ENCODE peak calls at places on chromosomes 13 and 19, in eight cellular contexts. One of them, this sample, is unnamed.

GRCh38 chr13:100715604-100716003 is 41.0 kb upstream of the TMTC4 start:
- DNase-seq in adrenal gland: no peak
- DNase-seq in AG09319: no peak
- DNase-seq in heart right ventricle: no peak
- DNase-seq in B cell: no peak
- DNase-seq in testis: no peak
- DNase-seq in BJ: no peak
- DNase-seq in lower lobe of right lung: no peak
- DNase-seq in this sample: no peak

GRCh38 chr13:112859817-112860190 is 109.2 kb upstream of the MCF2L start:
- DNase-seq in heart right ventricle: no peak
- DNase-seq in adrenal gland: peak
- DNase-seq in AG09319: no peak
- DNase-seq in BJ: no peak
- DNase-seq in B cell: peak
- DNase-seq in testis: no peak
- DNase-seq in lower lobe of right lung: no peak
- DNase-seq in this sample: no peak

GRCh38 chr13:58343081-58343480 is 711.5 kb downstream of the PCDH17 start:
- DNase-seq in BJ: no peak
- DNase-seq in heart right ventricle: no peak
- DNase-seq in adrenal gland: no peak
- DNase-seq in B cell: no peak
- DNase-seq in testis: no peak
- DNase-seq in AG09319: no peak
- DNase-seq in lower lobe of right lung: no peak
- DNase-seq in this sample: no peak

GRCh38 chr19:56152644-56153043 is 11.6 kb downstream of the ZNF444 start:
- DNase-seq in testis: no peak
- DNase-seq in heart right ventricle: no peak
- DNase-seq in AG09319: no peak
- DNase-seq in B cell: no peak
- DNase-seq in BJ: no peak
- DNase-seq in adrenal gland: no peak
- DNase-seq in lower lobe of right lung: no peak
- DNase-seq in this sample: no peak

GRCh38 chr13:112664501-112665203 is 25.2 kb upstream of the ATP11A start:
- DNase-seq in lower lobe of right lung: peak
- DNase-seq in heart right ventricle: no peak
- DNase-seq in BJ: no peak
- DNase-seq in adrenal gland: no peak
- DNase-seq in AG09319: no peak
- DNase-seq in B cell: no peak
- DNase-seq in testis: no peak
- DNase-seq in this sample: no peak

GRCh38 chr19:34832581-34833112 is 59.6 kb upstream of the ZNF599 start:
- DNase-seq in testis: peak
- DNase-seq in lower lobe of right lung: no peak
- DNase-seq in heart right ventricle: no peak
- DNase-seq in AG09319: no peak
- DNase-seq in B cell: no peak
- DNase-seq in adrenal gland: no peak
- DNase-seq in BJ: no peak
- DNase-seq in this sample: no peak

GRCh38 chr13:76164290-76164689 is 528.2 kb downstream of the LMO7 start:
- DNase-seq in B cell: no peak
- DNase-seq in AG09319: no peak
- DNase-seq in adrenal gland: no peak
- DNase-seq in BJ: no peak
- DNase-seq in lower lobe of right lung: no peak
- DNase-seq in testis: peak
- DNase-seq in heart right ventricle: no peak
- DNase-seq in this sample: no peak

GRCh38 chr19:18899624-18900560 is 3.9 kb upstream of the CERS1 start:
- DNase-seq in testis: no peak
- DNase-seq in lower lobe of right lung: no peak
- DNase-seq in heart right ventricle: no peak
- DNase-seq in BJ: no peak
- DNase-seq in B cell: no peak
- DNase-seq in AG09319: no peak
- DNase-seq in adrenal gland: no peak
- DNase-seq in this sample: no peak

GRCh38 chr19:35959040-35959967 is 23.1 kb downstream of the LRFN3 start:
- DNase-seq in testis: peak
- DNase-seq in B cell: peak
- DNase-seq in AG09319: no peak
- DNase-seq in lower lobe of right lung: peak
- DNase-seq in BJ: no peak
- DNase-seq in heart right ventricle: no peak
- DNase-seq in adrenal gland: peak
- DNase-seq in this sample: peak

GRCh38 chr13:104074326-104074725 is 1008.1 kb upstream of the SLC10A2 start:
- DNase-seq in lower lobe of right lung: no peak
- DNase-seq in AG09319: no peak
- DNase-seq in testis: no peak
- DNase-seq in heart right ventricle: no peak
- DNase-seq in B cell: no peak
- DNase-seq in BJ: no peak
- DNase-seq in adrenal gland: no peak
- DNase-seq in this sample: no peak

GRCh38 chr13:91739751-91740150 is 341.3 kb downstream of the GPC5 start:
- DNase-seq in B cell: no peak
- DNase-seq in heart right ventricle: no peak
- DNase-seq in BJ: no peak
- DNase-seq in testis: no peak
- DNase-seq in adrenal gland: no peak
- DNase-seq in lower lobe of right lung: no peak
- DNase-seq in AG09319: no peak
- DNase-seq in this sample: no peak

GRCh38 chr13:48857576-48857975 is 118.1 kb upstream of the FNDC3A start:
- DNase-seq in BJ: no peak
- DNase-seq in lower lobe of right lung: no peak
- DNase-seq in adrenal gland: no peak
- DNase-seq in testis: no peak
- DNase-seq in heart right ventricle: no peak
- DNase-seq in B cell: no peak
- DNase-seq in AG09319: no peak
- DNase-seq in this sample: no peak

GRCh38 chr13:29748097-29748496 is 102.3 kb downstream of the UBL3 start:
- DNase-seq in BJ: no peak
- DNase-seq in testis: no peak
- DNase-seq in B cell: no peak
- DNase-seq in heart right ventricle: no peak
- DNase-seq in lower lobe of right lung: no peak
- DNase-seq in adrenal gland: no peak
- DNase-seq in AG09319: no peak
- DNase-seq in this sample: no peak

GRCh38 chr19:46081928-46082727 is 41.3 kb upstream of the IGFL4 start:
- DNase-seq in testis: no peak
- DNase-seq in adrenal gland: peak
- DNase-seq in lower lobe of right lung: no peak
- DNase-seq in heart right ventricle: no peak
- DNase-seq in AG09319: no peak
- DNase-seq in BJ: no peak
- DNase-seq in B cell: no peak
- DNase-seq in this sample: no peak

GRCh38 chr13:49649244-49649962 is 21.1 kb downstream of the ARL11 start:
- DNase-seq in adrenal gland: no peak
- DNase-seq in AG09319: no peak
- DNase-seq in B cell: no peak
- DNase-seq in lower lobe of right lung: no peak
- DNase-seq in heart right ventricle: no peak
- DNase-seq in testis: no peak
- DNase-seq in BJ: no peak
- DNase-seq in this sample: no peak

GRCh38 chr19:55178781-55179569 is 1.1 kb downstream of the SYT5 start:
- DNase-seq in BJ: no peak
- DNase-seq in adrenal gland: peak
- DNase-seq in lower lobe of right lung: peak
- DNase-seq in AG09319: no peak
- DNase-seq in testis: peak
- DNase-seq in heart right ventricle: peak
- DNase-seq in B cell: peak
- DNase-seq in this sample: peak

GRCh38 chr13:106302011-106302410 is 233.5 kb downstream of the EFNB2 start:
- DNase-seq in BJ: no peak
- DNase-seq in adrenal gland: no peak
- DNase-seq in heart right ventricle: no peak
- DNase-seq in lower lobe of right lung: no peak
- DNase-seq in B cell: no peak
- DNase-seq in AG09319: no peak
- DNase-seq in testis: no peak
- DNase-seq in this sample: no peak

GRCh38 chr13:23679214-23679613 is 109.0 kb downstream of the TNFRSF19 start:
- DNase-seq in adrenal gland: no peak
- DNase-seq in heart right ventricle: no peak
- DNase-seq in B cell: no peak
- DNase-seq in testis: no peak
- DNase-seq in lower lobe of right lung: no peak
- DNase-seq in BJ: no peak
- DNase-seq in AG09319: peak
- DNase-seq in this sample: no peak

GRCh38 chr19:46466536-46467199 is 4.7 kb downstream of the PNMA8A start:
- DNase-seq in lower lobe of right lung: no peak
- DNase-seq in B cell: no peak
- DNase-seq in BJ: peak
- DNase-seq in AG09319: no peak
- DNase-seq in testis: no peak
- DNase-seq in adrenal gland: peak
- DNase-seq in heart right ventricle: no peak
- DNase-seq in this sample: no peak

GRCh38 chr19:48896191-48896720 is 2.3 kb downstream of the TULP2 start:
- DNase-seq in AG09319: no peak
- DNase-seq in adrenal gland: peak
- DNase-seq in BJ: no peak
- DNase-seq in B cell: peak
- DNase-seq in heart right ventricle: peak
- DNase-seq in testis: peak
- DNase-seq in lower lobe of right lung: peak
- DNase-seq in this sample: no peak

GRCh38 chr19:621819-622218 is 11.5 kb downstream of the POLRMT start:
- DNase-seq in AG09319: no peak
- DNase-seq in heart right ventricle: no peak
- DNase-seq in B cell: no peak
- DNase-seq in lower lobe of right lung: no peak
- DNase-seq in testis: no peak
- DNase-seq in adrenal gland: no peak
- DNase-seq in BJ: no peak
- DNase-seq in this sample: no peak

GRCh38 chr13:113806104-113806471 is 47.1 kb downstream of the TMEM255B start:
- DNase-seq in adrenal gland: no peak
- DNase-seq in heart right ventricle: no peak
- DNase-seq in BJ: no peak
- DNase-seq in testis: no peak
- DNase-seq in lower lobe of right lung: no peak
- DNase-seq in AG09319: no peak
- DNase-seq in B cell: no peak
- DNase-seq in this sample: no peak

GRCh38 chr19:51593138-51593890 is 22.2 kb downstream of the ZNF175 start:
- DNase-seq in BJ: no peak
- DNase-seq in testis: no peak
- DNase-seq in AG09319: no peak
- DNase-seq in B cell: no peak
- DNase-seq in lower lobe of right lung: no peak
- DNase-seq in adrenal gland: no peak
- DNase-seq in heart right ventricle: no peak
- DNase-seq in this sample: no peak

GRCh38 chr19:2269244-2270156 is 12.5 kb downstream of the PEAK3 start:
- DNase-seq in B cell: peak
- DNase-seq in AG09319: peak
- DNase-seq in testis: peak
- DNase-seq in BJ: peak
- DNase-seq in heart right ventricle: peak
- DNase-seq in adrenal gland: peak
- DNase-seq in lower lobe of right lung: peak
- DNase-seq in this sample: peak
- TF ChIP-seq CTCF in B cell: no peak
- TF ChIP-seq CTCF in AG09319: no peak
- TF ChIP-seq CTCF in testis: peak
- TF ChIP-seq CTCF in BJ: no peak
- TF ChIP-seq CTCF in heart right ventricle: no peak
- TF ChIP-seq CTCF in adrenal gland: peak
- TF ChIP-seq CTCF in lower lobe of right lung: peak
- TF ChIP-seq CTCF in this sample: no peak

GRCh38 chr19:32138416-32138815 is 207.0 kb upstream of the ZNF507 start:
- DNase-seq in AG09319: no peak
- DNase-seq in heart right ventricle: no peak
- DNase-seq in B cell: no peak
- DNase-seq in testis: no peak
- DNase-seq in adrenal gland: peak
- DNase-seq in lower lobe of right lung: no peak
- DNase-seq in BJ: no peak
- DNase-seq in this sample: no peak
- TF ChIP-seq CTCF in AG09319: no peak
- TF ChIP-seq CTCF in heart right ventricle: no peak
- TF ChIP-seq CTCF in B cell: no peak
- TF ChIP-seq CTCF in testis: no peak
- TF ChIP-seq CTCF in adrenal gland: no peak
- TF ChIP-seq CTCF in lower lobe of right lung: no peak
- TF ChIP-seq CTCF in BJ: no peak
- TF ChIP-seq CTCF in this sample: no peak

GRCh38 chr19:28634031-28634328 is 579.0 kb downstream of the UQCRFS1 start:
- DNase-seq in AG09319: no peak
- DNase-seq in lower lobe of right lung: no peak
- DNase-seq in adrenal gland: no peak
- DNase-seq in BJ: no peak
- DNase-seq in B cell: no peak
- DNase-seq in testis: no peak
- DNase-seq in heart right ventricle: no peak
- DNase-seq in this sample: no peak
- TF ChIP-seq CTCF in AG09319: no peak
- TF ChIP-seq CTCF in lower lobe of right lung: no peak
- TF ChIP-seq CTCF in adrenal gland: no peak
- TF ChIP-seq CTCF in BJ: no peak
- TF ChIP-seq CTCF in B cell: peak
- TF ChIP-seq CTCF in testis: no peak
- TF ChIP-seq CTCF in heart right ventricle: no peak
- TF ChIP-seq CTCF in this sample: peak

GRCh38 chr13:32381539-32381938 is 46.4 kb downstream of the N4BP2L1 start:
- DNase-seq in adrenal gland: peak
- DNase-seq in BJ: no peak
- DNase-seq in lower lobe of right lung: no peak
- DNase-seq in B cell: peak
- DNase-seq in heart right ventricle: peak
- DNase-seq in AG09319: peak
- DNase-seq in testis: peak
- DNase-seq in this sample: no peak

GRCh38 chr13:32376642-32377418 is 51.1 kb downstream of the N4BP2L1 start:
- DNase-seq in testis: no peak
- DNase-seq in B cell: no peak
- DNase-seq in lower lobe of right lung: no peak
- DNase-seq in BJ: no peak
- DNase-seq in AG09319: no peak
- DNase-seq in heart right ventricle: no peak
- DNase-seq in adrenal gland: no peak
- DNase-seq in this sample: no peak

DNA sequence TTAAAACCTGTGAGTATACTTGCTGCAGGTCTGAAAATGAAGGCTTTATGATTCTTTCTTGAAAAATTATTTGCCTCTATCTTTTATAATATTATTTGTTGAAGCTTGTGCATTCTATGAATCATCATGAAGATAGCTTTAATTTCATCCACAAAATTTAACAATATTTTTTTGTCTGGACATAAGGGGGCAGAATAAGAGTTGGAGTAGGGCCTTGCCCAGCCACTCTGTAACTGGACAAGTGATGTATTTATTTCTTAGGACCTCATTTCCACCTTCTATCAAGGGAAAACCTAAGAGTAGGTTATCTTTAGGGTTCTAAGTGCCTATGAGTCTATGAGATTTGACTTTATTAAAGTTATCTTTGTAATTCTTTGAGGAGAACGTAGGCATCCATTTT is 49.9 kb downstream of the N4BP2L1 start:
- DNase-seq in BJ: no peak
- DNase-seq in AG09319: no peak
- DNase-seq in B cell: no peak
- DNase-seq in testis: no peak
- DNase-seq in adrenal gland: no peak
- DNase-seq in lower lobe of right lung: no peak
- DNase-seq in heart right ventricle: no peak
- DNase-seq in this sample: no peak
- TF ChIP-seq CTCF in BJ: no peak
- TF ChIP-seq CTCF in AG09319: no peak
- TF ChIP-seq CTCF in B cell: no peak
- TF ChIP-seq CTCF in testis: no peak
- TF ChIP-seq CTCF in adrenal gland: no peak
- TF ChIP-seq CTCF in lower lobe of right lung: no peak
- TF ChIP-seq CTCF in heart right ventricle: peak
- TF ChIP-seq CTCF in this sample: no peak

This sample was measured in natural killer cell.